ENCODE peak calls at places on chromosomes 11 and 22, in nine cellular contexts. G, N, U, X, E, T, B, F and Z are unnamed samples. For H3K4me1, the result is how much of the 10 kb centered on the place peaks cover.

GRCh38 chr22:29727248-29727551 is 7.4 kb downstream of the CABP7 start:
- DNase-seq in G (peak), F (no peak), X (peak), E (no peak), N (peak), U (peak), T (no peak), B (no peak), Z (no peak)

GRCh38 chr11:112620621-112621394 is 340.4 kb upstream of the NCAM1 start:
- DNase-seq in B (no peak), G (no peak), X (no peak), F (no peak), T (no peak), N (no peak), U (no peak), E (no peak), Z (no peak)

GRCh38 chr11:68832476-68833176 is 9.1 kb downstream of the CPT1A start:
- DNase-seq in B (no peak), U (peak), X (peak), N (no peak), G (no peak), F (no peak), E (no peak), T (peak), Z (peak)

GRCh38 chr11:57680552-57680874 is 12.6 kb downstream of the ZDHHC5 start:
- DNase-seq in X (no peak), F (no peak), G (no peak), T (no peak), B (no peak), U (no peak), E (no peak), N (peak), Z (peak)

GRCh38 chr22:27438271-27438980 is 363.1 kb downstream of the MN1 start:
- DNase-seq in T (peak), E (no peak), U (peak), X (no peak), N (peak), F (no peak), G (peak), B (no peak), Z (peak)

GRCh38 chr11:61516675-61517516 is 8.3 kb downstream of the LRRC10B start:
- DNase-seq in U (peak), G (no peak), X (no peak), B (peak), F (peak), N (no peak), T (no peak), E (no peak), Z (no peak)

GRCh38 chr22:20061481-20061861 is 18.6 kb upstream of the DGCR8 start:
- DNase-seq in G (no peak), E (no peak), X (no peak), B (no peak), N (peak), T (no peak), U (peak), F (no peak), Z (no peak)

GRCh38 chr11:100849009-100849913 is 162.2 kb downstream of the ARHGAP42 start:
- DNase-seq in X (no peak), B (no peak), T (no peak), G (no peak), U (no peak), N (peak), F (no peak), E (no peak), Z (no peak)

GRCh38 chr11:111344032-111344431 is 35.0 kb downstream of the POU2AF1 start:
- DNase-seq in E (no peak), B (no peak), X (peak), U (peak), F (no peak), T (no peak), G (peak), N (peak), Z (no peak)

GRCh38 chr22:18973264-18974031 is 37.4 kb upstream of the PRODH start:
- DNase-seq in G (peak), N (no peak), U (no peak), B (no peak), T (no peak), F (no peak), E (no peak), X (no peak), Z (no peak)

GRCh38 chr11:125481531-125481930 is 14.5 kb downstream of the FEZ1 start:
- DNase-seq in T (no peak), U (no peak), N (no peak), G (no peak), X (no peak), E (no peak), F (no peak), B (no peak), Z (no peak)

GRCh38 chr11:59197990-59198389 is 14.7 kb downstream of the MPEG1 start:
- DNase-seq in N (peak), X (no peak), T (peak), E (peak), F (no peak), B (no peak), G (peak), U (peak), Z (no peak)

GRCh38 chr22:30047364-30047738 is 32.9 kb upstream of the HORMAD2 start:
- DNase-seq in E (no peak), G (no peak), F (no peak), T (no peak), U (no peak), B (peak), N (peak), X (no peak), Z (peak)

GRCh38 chr11:128544625-128545024 is 42.7 kb downstream of the ETS1 start:
- DNase-seq in N (peak), B (no peak), U (no peak), E (no peak), X (no peak), G (no peak), F (no peak), T (no peak), Z (no peak)

GRCh38 chr11:69204246-69205124 is 48.8 kb downstream of the SMIM38 start:
- DNase-seq in G (no peak), E (no peak), T (no peak), B (no peak), N (no peak), F (no peak), X (no peak), U (no peak), Z (no peak)

DNA sequence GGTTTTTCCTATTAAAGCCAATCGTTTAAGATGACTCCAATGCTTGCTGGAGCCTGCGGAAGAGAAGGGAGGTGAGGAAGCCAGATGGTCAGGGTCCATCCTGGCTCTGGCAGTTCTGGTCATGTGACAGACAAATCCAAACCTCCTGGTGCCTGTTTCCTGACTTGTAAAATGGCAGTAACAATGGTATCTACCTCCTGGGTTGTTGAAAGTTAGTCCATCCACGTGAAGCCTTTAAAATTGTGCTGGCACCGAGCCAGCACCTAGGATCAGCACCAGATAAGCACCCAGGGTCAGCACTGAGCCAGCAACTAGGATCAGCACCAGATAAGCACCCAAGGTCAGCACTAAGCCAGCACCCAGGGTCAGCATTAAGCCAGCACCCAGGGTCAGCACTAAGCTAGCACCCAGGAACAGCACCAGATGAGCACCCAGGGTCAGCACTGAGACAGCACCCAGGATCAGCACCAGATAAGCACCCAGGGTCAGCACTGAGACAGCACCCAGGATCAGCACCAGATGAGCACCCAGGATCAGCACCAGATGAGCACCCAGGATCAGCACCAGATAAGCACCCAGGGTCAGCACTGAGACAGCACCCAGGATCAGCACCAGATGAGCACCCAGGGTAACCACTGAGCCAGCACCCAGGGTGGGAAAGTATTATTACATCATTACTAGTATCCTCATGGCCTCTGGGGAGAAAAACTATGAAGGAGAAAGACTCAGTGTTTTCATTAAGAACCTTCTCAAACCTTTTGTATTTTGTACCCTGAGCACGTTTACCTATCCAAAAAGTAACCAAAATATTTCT is 17.2 kb downstream of the KIAA0930 start:
- DNase-seq in N (no peak), X (no peak), E (no peak), U (no peak), B (no peak), T (no peak), G (no peak), F (no peak), Z (peak)
- H3K4me1 ChIP-seq in N (under half), X (under half), E (under half), U (under half), B (under half), T (under half), G (under half), F (under half), Z (under half)

GRCh38 chr11:121901853-121902252 is 214.2 kb downstream of the BLID start:
- DNase-seq in F (no peak), T (no peak), B (no peak), X (no peak), G (no peak), E (no peak), U (no peak), N (no peak), Z (no peak)
- H3K4me3 ChIP-seq in F (no peak), T (no peak), B (no peak), X (no peak), G (no peak), E (no peak), U (no peak), N (no peak), Z (no peak)

GRCh38 chr11:46631676-46632075 is 14.3 kb downstream of the ATG13 start:
- DNase-seq in U (no peak), G (no peak), N (no peak), X (no peak), E (no peak), F (no peak), B (no peak), T (no peak), Z (no peak)

GRCh38 chr11:46632502-46632901 is 15.1 kb downstream of the ATG13 start:
- DNase-seq in U (no peak), T (no peak), E (no peak), B (no peak), G (no peak), X (no peak), N (no peak), F (no peak), Z (no peak)

GRCh38 chr11:46635557-46636139 is 18.3 kb downstream of the ATG13 start:
- DNase-seq in U (no peak), E (no peak), F (no peak), G (no peak), B (no peak), N (no peak), X (no peak), T (no peak), Z (no peak)

GRCh38 chr11:46630237-46630636 is 12.9 kb downstream of the ATG13 start:
- DNase-seq in G (no peak), B (no peak), U (no peak), F (no peak), N (no peak), E (no peak), T (no peak), X (no peak), Z (no peak)

GRCh38 chr11:46633291-46634217 is 16.2 kb downstream of the ATG13 start:
- DNase-seq in B (no peak), T (no peak), G (no peak), U (no peak), F (no peak), E (no peak), X (no peak), N (no peak), Z (no peak)
- H3K4me1 ChIP-seq in B (under half), T (under half), G (under half), U (under half), F (under half), E (under half), X (under half), N (under half), Z (under half)

GRCh38 chr11:1392111-1392510 is 2.4 kb downstream of the BRSK2 start:
- DNase-seq in N (no peak), E (no peak), B (no peak), U (no peak), X (no peak), F (no peak), G (no peak), T (peak), Z (no peak)
- H3K4me3 ChIP-seq in N (no peak), E (no peak), B (no peak), U (no peak), X (no peak), F (no peak), G (no peak), T (no peak), Z (no peak)